ENCODE peak calls at places on chromosome 15, in nine cellular contexts. Q is BJ; U is lower lobe of right lung; S is cardiac muscle cell; Y is left lung; K is colonic mucosa; A is BE2C; R is body of pancreas; L is CD8-positive, alpha-beta T cell. T is an unnamed sample.

GRCh38 chr15:42858999-42859789 is 61.4 kb downstream of the TTBK2 start:
- DNase-seq in Q (no peak), U (no peak), S (no peak), Y (no peak), K (no peak), A (no peak), R (no peak), L (no peak), T (no peak)

GRCh38 chr15:65249641-65250040 is 37.0 kb downstream of the PARP16 start:
- DNase-seq in Q (no peak), U (no peak), S (no peak), Y (no peak), K (no peak), A (no peak), R (no peak), L (no peak), T (no peak)

GRCh38 chr15:31378363-31378903 is 51.8 kb downstream of the KLF13 start:
- DNase-seq in Q (no peak), U (no peak), S (no peak), Y (no peak), K (no peak), A (no peak), R (no peak), L (no peak), T (no peak)

GRCh38 chr15:75149911-75150709 is 51.6 kb upstream of the C15orf39 start:
- DNase-seq in Q (peak; percentile 94), U (no peak), S (peak; percentile 42), Y (no peak), K (no peak), A (no peak), R (no peak), L (no peak), T (no peak)

GRCh38 chr15:33846862-33847261 is 121.4 kb upstream of the CHRM5 start:
- DNase-seq in Q (no peak), U (no peak), S (no peak), Y (no peak), K (no peak), A (no peak), R (no peak), L (no peak), T (no peak)

GRCh38 chr15:92111756-92112155 is 258.2 kb downstream of the SLCO3A1 start:
- DNase-seq in Q (no peak), U (no peak), S (peak; percentile 14), Y (no peak), K (no peak), A (no peak), R (no peak), L (no peak), T (no peak)

GRCh38 chr15:76636059-76636458 is 269.1 kb downstream of the SCAPER start:
- DNase-seq in Q (no peak), U (no peak), S (no peak), Y (no peak), K (no peak), A (no peak), R (no peak), L (no peak), T (no peak)

GRCh38 chr15:79089890-79090486 is 592 bp downstream of the RASGRF1 start:
- DNase-seq in Q (no peak), U (no peak), S (peak; percentile 2), Y (no peak), K (no peak), A (no peak), R (no peak), L (no peak), T (no peak)

GRCh38 chr15:93052090-93052892 is 36.7 kb downstream of the RGMA start:
- DNase-seq in Q (no peak), U (no peak), S (no peak), Y (no peak), K (no peak), A (no peak), R (no peak), L (no peak), T (no peak)

GRCh38 chr15:52140646-52141045 is 28.1 kb upstream of the BCL2L10 start:
- DNase-seq in Q (no peak), U (no peak), S (no peak), Y (no peak), K (no peak), A (no peak), R (no peak), L (no peak), T (no peak)

GRCh38 chr15:60591491-60592385 is 112.8 kb upstream of the ICE2 start:
- DNase-seq in Q (no peak), U (peak; percentile 69), S (peak; percentile 16), Y (peak; percentile 44), K (peak; percentile 36), A (peak; percentile 24), R (peak; percentile 62), L (peak; percentile 70), T (no peak)

GRCh38 chr15:85788796-85789495 is 5.8 kb downstream of the KLHL25 start:
- DNase-seq in Q (no peak), U (peak; percentile 72), S (no peak), Y (peak; percentile 63), K (peak; percentile 80), A (no peak), R (peak; percentile 34), L (no peak), T (no peak)

GRCh38 chr15:59292393-59292792 is 80.3 kb downstream of the MYO1E start:
- DNase-seq in Q (no peak), U (no peak), S (peak; percentile 80), Y (no peak), K (no peak), A (no peak), R (peak; percentile 46), L (no peak), T (no peak)

GRCh38 chr15:70187331-70187730 is 89.6 kb upstream of the TLE3 start:
- DNase-seq in Q (no peak), U (no peak), S (no peak), Y (no peak), K (no peak), A (no peak), R (no peak), L (no peak), T (no peak)
- H3K27me3 ChIP-seq in Q (no peaks in the 10 kb centered on the region), U (no peaks in the 10 kb centered on the region), S (peaks cover 91% of the 10 kb centered on the region), Y (no peaks in the 10 kb centered on the region), K (no peaks in the 10 kb centered on the region), A (no peaks in the 10 kb centered on the region), R (no peaks in the 10 kb centered on the region), L (no peaks in the 10 kb centered on the region), T (no peaks in the 10 kb centered on the region)

DNA sequence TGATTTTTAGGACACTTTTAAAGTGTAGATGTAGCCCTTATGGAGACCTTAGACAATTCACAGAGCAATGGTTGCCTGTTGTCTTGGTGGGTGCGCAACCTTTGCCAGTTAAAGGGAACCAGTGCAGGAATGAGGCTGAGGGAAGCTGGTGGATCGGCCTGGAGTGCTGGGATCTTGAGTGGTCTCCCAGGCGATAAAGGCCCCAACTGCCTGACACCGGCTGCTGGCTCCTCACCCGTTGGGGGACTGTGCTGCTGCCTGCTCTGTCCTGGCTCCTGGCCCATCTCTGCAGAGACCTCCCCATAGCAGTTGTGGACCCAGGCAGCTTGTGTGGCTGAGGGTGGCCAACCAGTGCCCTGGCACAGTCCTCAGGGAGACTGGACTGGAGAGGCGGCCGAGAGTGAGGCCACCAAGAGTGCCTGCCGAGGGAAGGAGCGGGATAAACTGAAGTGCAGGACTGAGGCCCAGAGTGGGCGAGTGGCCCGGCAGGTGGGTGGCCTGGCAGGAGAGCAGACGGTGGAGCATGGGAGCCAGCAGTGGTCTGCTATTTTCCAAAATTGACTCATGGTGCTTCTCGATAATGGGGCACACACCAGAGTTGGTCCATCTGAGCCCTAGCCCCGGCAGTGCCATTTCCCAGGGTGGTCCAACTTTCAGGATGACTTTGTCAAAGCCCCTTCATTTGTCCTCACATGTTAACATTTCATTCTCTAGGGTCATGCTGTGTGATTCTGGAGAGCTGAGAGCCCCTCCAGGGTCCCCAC is 2.1 kb downstream of the ALDH1A3 start:
- DNase-seq in Q (no peak), U (no peak), S (no peak), Y (no peak), K (no peak), A (no peak), R (no peak), L (no peak), T (no peak)
- H3K27me3 ChIP-seq in Q (peaks cover 18% of the 10 kb centered on the region), U (peaks cover 54% of the 10 kb centered on the region), S (peaks cover 97% of the 10 kb centered on the region), Y (peaks cover 100% of the 10 kb centered on the region), K (peaks cover 31% of the 10 kb centered on the region), A (peaks cover 17% of the 10 kb centered on the region), R (no peaks in the 10 kb centered on the region), L (peaks cover 8% of the 10 kb centered on the region), T (peaks cover 16% of the 10 kb centered on the region)

GRCh38 chr15:80679805-80680175 is 15.3 kb upstream of the ABHD17C start:
- DNase-seq in Q (no peak), U (no peak), S (no peak), Y (no peak), K (peak; percentile 76), A (no peak), R (no peak), L (no peak), T (no peak)

GRCh38 chr15:80685628-80686027 is 9.5 kb upstream of the ABHD17C start:
- DNase-seq in Q (no peak), U (no peak), S (no peak), Y (no peak), K (no peak), A (no peak), R (no peak), L (no peak), T (no peak)

GRCh38 chr15:80682201-80682600 is 12.9 kb upstream of the ABHD17C start:
- DNase-seq in Q (no peak), U (no peak), S (no peak), Y (no peak), K (peak; percentile 52), A (no peak), R (no peak), L (no peak), T (no peak)

GRCh38 chr15:80689297-80689696 is 5.8 kb upstream of the ABHD17C start:
- DNase-seq in Q (no peak), U (no peak), S (no peak), Y (no peak), K (no peak), A (no peak), R (no peak), L (no peak), T (no peak)

GRCh38 chr15:80684697-80685096 is 10.4 kb upstream of the ABHD17C start:
- DNase-seq in Q (no peak), U (no peak), S (no peak), Y (no peak), K (peak; percentile 51), A (no peak), R (no peak), L (no peak), T (no peak)
- H3K27me3 ChIP-seq in Q (no peaks in the 10 kb centered on the region), U (no peaks in the 10 kb centered on the region), S (no peaks in the 10 kb centered on the region), Y (no peaks in the 10 kb centered on the region), K (no peaks in the 10 kb centered on the region), A (no peaks in the 10 kb centered on the region), R (no peaks in the 10 kb centered on the region), L (no peaks in the 10 kb centered on the region), T (peaks cover 5% of the 10 kb centered on the region)

GRCh38 chr15:37820380-37821128 is 113.9 kb upstream of the TMCO5A start:
- DNase-seq in Q (no peak), U (no peak), S (no peak), Y (no peak), K (no peak), A (peak; percentile 39), R (no peak), L (no peak), T (no peak)
- H3K27me3 ChIP-seq in Q (no peaks in the 10 kb centered on the region), U (no peaks in the 10 kb centered on the region), S (no peaks in the 10 kb centered on the region), Y (no peaks in the 10 kb centered on the region), K (no peaks in the 10 kb centered on the region), A (no peaks in the 10 kb centered on the region), R (no peaks in the 10 kb centered on the region), L (no peaks in the 10 kb centered on the region), T (no peaks in the 10 kb centered on the region)